ENCODE peak calls at places on chromosome 4, in four cellular contexts. W is K562, K is HepG2, H is HCT116. Z is an unnamed sample.

GRCh38 chr4:105215609-105216313 is 69.1 kb downstream of the TET2 start:
- DNase-seq in K (peak; percentile 7), H (no peak), W (no peak), Z (no peak)

GRCh38 chr4:87560802-87561201 is 31.6 kb upstream of the SPARCL1 start:
- DNase-seq in W (no peak), K (no peak), H (no peak), Z (no peak)

GRCh38 chr4:48017108-48017527 is 546 bp downstream of the NIPAL1 start:
- DNase-seq in H (peak; percentile 51), K (no peak), W (peak; percentile 35), Z (no peak)

GRCh38 chr4:89619230-89619962 is 217.6 kb downstream of the SNCA start:
- DNase-seq in W (no peak), H (no peak), K (no peak), Z (no peak)

GRCh38 chr4:184933311-184933710 is 85.0 kb upstream of the HELT start:
- DNase-seq in H (no peak), K (no peak), W (no peak), Z (no peak)

GRCh38 chr4:14315129-14315528 is 687.2 kb upstream of the CPEB2 start:
- DNase-seq in W (no peak), K (no peak), H (no peak), Z (no peak)

GRCh38 chr4:142097015-142097414 is 460.6 kb downstream of the IL15 start:
- DNase-seq in H (no peak), W (no peak), K (no peak), Z (no peak)

GRCh38 chr4:125722009-125722408 is 407.3 kb downstream of the FAT4 start:
- DNase-seq in H (no peak), W (no peak), K (no peak), Z (no peak)

GRCh38 chr4:146182450-146182849 is 6.9 kb downstream of the LSM6 start:
- DNase-seq in K (no peak), W (no peak), H (no peak), Z (no peak)

GRCh38 chr4:6939761-6940743 is 30.4 kb downstream of the TBC1D14 start:
- DNase-seq in W (peak; percentile 33), H (no peak), K (no peak), Z (no peak)
- H3K27ac ChIP-seq in W (no peak overlapping the region), H (no peak overlapping the region), K (no peak overlapping the region), Z (peak overlapping the region; percentile 7)

GRCh38 chr4:139317635-139318034 is 15.4 kb upstream of the NDUFC1 start:
- DNase-seq in W (no peak), K (no peak), H (no peak), Z (no peak)

GRCh38 chr4:139315221-139315675 is 13.0 kb upstream of the NDUFC1 start:
- DNase-seq in K (no peak), H (no peak), W (no peak), Z (no peak)

GRCh38 chr4:139314047-139314800 is 11.9 kb upstream of the NDUFC1 start:
- DNase-seq in K (no peak), W (no peak), H (no peak), Z (no peak)

GRCh38 chr4:139319571-139319970 is 17.3 kb upstream of the NDUFC1 start:
- DNase-seq in H (no peak), W (no peak), K (no peak), Z (no peak)

DNA sequence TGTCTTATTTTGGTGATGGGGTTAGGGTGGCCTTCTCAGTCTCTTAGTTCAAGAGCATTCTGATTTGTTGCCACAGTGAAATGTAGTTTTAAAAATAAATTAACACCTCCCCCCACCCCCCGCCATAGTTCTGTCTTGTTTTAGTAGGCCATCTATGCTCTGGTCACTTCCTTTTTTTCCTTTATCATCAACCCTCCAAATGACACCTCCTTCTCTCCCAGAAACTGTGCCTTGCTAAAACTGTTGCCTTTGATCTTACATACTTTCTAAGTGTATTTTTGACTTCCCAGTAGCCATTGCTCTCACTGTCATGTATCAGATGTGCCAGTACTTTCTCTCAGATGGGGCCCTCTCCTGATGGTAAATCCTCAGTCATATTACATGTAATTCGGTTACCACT is 14.5 kb upstream of the NDUFC1 start:
- DNase-seq in H (no peak), W (peak; percentile 21), K (no peak), Z (no peak)
- H3K4me1 ChIP-seq in H (no peaks in the 10 kb centered on the region), W (peaks cover 11% of the 10 kb centered on the region), K (peaks cover 20% of the 10 kb centered on the region), Z (peaks cover 3% of the 10 kb centered on the region)

GRCh38 chr4:92599044-92599443 is 295.3 kb downstream of the GRID2 start:
- DNase-seq in H (no peak), K (no peak), W (no peak), Z (no peak)

GRCh38 chr4:92606227-92606626 is 302.5 kb downstream of the GRID2 start:
- DNase-seq in K (no peak), H (no peak), W (no peak), Z (no peak)

DNA sequence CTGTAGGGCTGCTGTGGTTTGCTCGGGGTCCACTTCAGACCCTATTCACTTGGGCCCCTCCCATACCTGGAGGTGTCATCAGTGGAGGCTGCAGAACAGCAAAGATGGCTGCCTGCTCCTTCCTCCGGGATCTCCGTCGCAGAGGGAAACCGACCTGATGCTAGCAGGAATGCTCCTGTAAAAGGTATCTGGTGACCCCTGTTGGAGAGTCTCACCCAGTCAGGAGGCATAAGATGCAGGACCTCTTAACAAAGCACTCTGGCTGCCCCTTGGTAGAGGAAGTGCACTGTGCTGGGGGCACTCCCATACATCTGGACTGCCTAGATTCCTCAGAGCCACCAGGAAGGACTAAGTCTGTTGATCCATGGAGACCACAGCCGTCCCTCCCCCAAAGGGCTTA is 296.9 kb downstream of the GRID2 start:
- DNase-seq in W (no peak), H (no peak), K (peak; percentile 3), Z (no peak)
- TF ChIP-seq TCF7L2 in W (no peak), H (no peak), K (no peak), Z (no peak)

GRCh38 chr4:39004818-39005217 is 27.4 kb downstream of the TMEM156 start:
- DNase-seq in K (no peak), H (no peak), W (no peak), Z (no peak)
- H3K27ac ChIP-seq in K (no peak overlapping the region), H (no peak overlapping the region), W (no peak overlapping the region), Z (no peak overlapping the region)

Z was measured in Panc1.